ENCODE peak calls at places on chromosomes 2 and 18, in five cellular contexts. K, D, F, R and L are unnamed samples.

GRCh38 chr2:60553992-60554648 is 666 bp upstream of the BCL11A start:
- DNase-seq in R (no peak), D (peak; percentile 33), K (peak; percentile 37), F (peak; percentile 46), L (peak; percentile 50)

GRCh38 chr2:207812058-207812857 is 42.6 kb upstream of the FZD5 start:
- DNase-seq in K (no peak), D (no peak), F (no peak), R (no peak), L (no peak)

GRCh38 chr2:32836961-32837360 is 109.8 kb upstream of the LTBP1 start:
- DNase-seq in D (no peak), K (no peak), R (no peak), F (no peak), L (no peak)

GRCh38 chr2:85318222-85319182 is 9.3 kb downstream of the TGOLN2 start:
- DNase-seq in R (peak; percentile 65), D (no peak), F (peak; percentile 54), K (no peak), L (no peak)

GRCh38 chr18:65983750-65984149 is 232.9 kb downstream of the CDH7 start:
- DNase-seq in K (no peak), D (no peak), R (no peak), F (no peak), L (peak; percentile 27)

GRCh38 chr2:9388102-9388735 is 35.1 kb downstream of the ITGB1BP1 start:
- DNase-seq in K (no peak), R (peak; percentile 51), D (no peak), F (no peak), L (no peak)

GRCh38 chr18:61546598-61546997 is 213.4 kb downstream of the CDH20 start:
- DNase-seq in F (no peak), K (no peak), R (no peak), D (no peak), L (no peak)

GRCh38 chr2:30631051-30631671 is 176.1 kb downstream of the CAPN13 start:
- DNase-seq in R (no peak), K (no peak), D (no peak), F (no peak), L (peak; percentile 85)

GRCh38 chr2:224820283-224820991 is 104.3 kb upstream of the CCDC195 start:
- DNase-seq in K (no peak), R (no peak), D (no peak), F (no peak), L (no peak)

GRCh38 chr2:226699321-226699720 is 100.3 kb downstream of the IRS1 start:
- DNase-seq in D (peak; percentile 70), R (peak; percentile 68), K (no peak), F (peak; percentile 28), L (no peak)
- TF ChIP-seq CTCF in D (peak; percentile 26), R (no peak), K (no peak), F (no peak), L (no peak)

GRCh38 chr2:43020296-43020695 is 206.1 kb downstream of the ZFP36L2 start:
- DNase-seq in F (no peak), K (no peak), D (no peak), R (peak; percentile 24), L (no peak)

GRCh38 chr2:43020990-43021677 is 205.3 kb downstream of the ZFP36L2 start:
- DNase-seq in R (peak; percentile 45), K (no peak), D (no peak), F (no peak), L (no peak)

GRCh38 chr2:43023791-43024514 is 202.5 kb downstream of the ZFP36L2 start:
- DNase-seq in K (no peak), F (no peak), D (no peak), R (no peak), L (no peak)

GRCh38 chr2:43022896-43023295 is 203.5 kb downstream of the ZFP36L2 start:
- DNase-seq in R (no peak), D (no peak), K (no peak), F (no peak), L (no peak)

DNA sequence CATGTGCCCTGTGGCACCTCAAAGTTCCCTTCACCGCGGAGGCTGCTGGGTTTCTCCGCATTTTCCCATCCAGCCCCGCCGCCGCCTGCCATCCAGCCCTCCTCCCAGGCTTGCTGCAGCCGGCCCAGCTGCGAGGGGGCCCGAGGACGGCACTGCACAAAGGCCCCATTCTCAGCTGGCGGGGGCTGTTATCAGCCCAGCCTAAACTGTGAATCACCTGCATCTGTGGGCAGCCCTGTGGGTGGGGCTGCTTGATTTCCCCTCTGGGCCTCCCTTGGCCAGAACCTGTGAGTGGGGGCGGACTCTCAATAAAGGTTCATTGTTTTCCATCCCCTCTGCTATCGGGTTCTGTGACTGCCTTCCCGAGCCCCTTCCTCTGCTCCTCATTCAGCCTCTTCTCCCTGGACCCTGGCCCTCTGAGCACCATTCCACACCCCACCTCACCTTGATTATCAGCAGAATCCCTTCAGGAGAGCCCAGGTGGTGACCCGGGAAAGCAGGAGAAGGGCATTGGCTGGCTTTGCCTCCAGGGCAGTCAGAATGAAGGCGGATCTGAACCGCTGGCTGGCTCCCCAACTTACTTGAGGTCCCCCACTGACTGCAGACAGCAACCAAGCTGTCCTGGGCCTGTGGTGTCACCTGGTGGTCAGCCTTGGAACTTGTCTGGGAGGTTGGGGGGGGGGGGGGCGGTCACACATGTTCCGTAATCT is 204.5 kb downstream of the ZFP36L2 start:
- DNase-seq in K (no peak), D (no peak), R (no peak), F (no peak), L (no peak)
- TF ChIP-seq CTCF in K (no peak), D (no peak), R (no peak), F (no peak), L (peak; percentile 23)

GRCh38 chr2:180983468-180984388 is 3.3 kb downstream of the UBE2E3 start:
- DNase-seq in R (no peak), K (peak; percentile 18), F (peak; percentile 37), D (no peak), L (peak; percentile 55)
- TF ChIP-seq CTCF in R (peak; percentile 13), K (peak; percentile 37), F (no peak), D (peak; percentile 47), L (peak; percentile 55)

DNA sequence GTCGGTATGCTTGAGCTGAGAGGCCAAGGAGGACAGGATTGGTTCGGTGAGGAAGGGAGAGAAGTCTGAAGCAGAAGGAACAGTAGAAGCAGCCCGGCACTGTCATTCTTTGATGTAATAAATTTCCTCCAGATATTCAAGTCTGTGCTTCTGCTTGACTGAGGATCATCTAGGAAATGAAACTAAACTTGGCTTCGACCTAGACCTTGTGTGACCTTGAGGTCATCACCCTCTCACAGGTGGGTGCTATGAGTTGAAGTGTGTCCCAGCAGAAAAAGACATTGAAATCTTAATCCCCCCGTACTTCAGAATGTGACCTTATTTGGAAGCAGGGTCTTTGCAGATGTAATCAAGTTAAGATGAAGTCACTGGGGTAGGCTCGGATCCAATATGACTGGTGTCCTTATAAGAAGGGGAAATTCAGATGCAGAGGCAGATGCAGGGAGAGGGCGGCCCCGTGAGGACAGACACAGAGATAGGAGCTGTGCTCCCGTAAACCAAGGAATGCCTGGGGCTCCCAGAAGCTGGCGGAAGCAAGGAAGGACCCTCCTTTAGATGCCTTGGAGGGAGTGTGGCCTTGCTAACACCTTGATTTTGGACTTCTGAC is 49.0 kb downstream of the PRKCE start:
- DNase-seq in R (no peak), D (no peak), K (no peak), F (peak; percentile 29), L (no peak)
- TF ChIP-seq CTCF in R (no peak), D (no peak), K (peak; percentile 2), F (no peak), L (no peak)

GRCh38 chr2:47323009-47323821 is 79.7 kb upstream of the MSH2 start:
- DNase-seq in K (peak; percentile 82), F (peak; percentile 86), R (peak; percentile 82), D (peak; percentile 65), L (peak; percentile 85)
- TF ChIP-seq CTCF in K (peak; percentile 99), F (peak; percentile 97), R (peak; percentile 99), D (peak; percentile 98), L (peak; percentile 97)

GRCh38 chr2:105950521-105951389 is 206.0 kb downstream of the NCK2 start:
- DNase-seq in R (no peak), F (no peak), D (no peak), K (no peak), L (no peak)
- TF ChIP-seq CTCF in R (no peak), F (no peak), D (no peak), K (no peak), L (no peak)

GRCh38 chr2:167331636-167332232 is 443.5 kb downstream of the XIRP2 start:
- DNase-seq in R (no peak), D (no peak), K (no peak), F (no peak), L (no peak)
- TF ChIP-seq CTCF in R (no peak), D (peak; percentile 21), K (no peak), F (no peak), L (no peak)